ENCODE peak calls at places on chromosome 13, in nine cellular contexts. H, C, M, Z, P, X, S, J and E are unnamed samples.

GRCh38 chr13:40352385-40352778 is 314.1 kb downstream of the FOXO1 start:
- DNase-seq in H (no peak), C (no peak), M (no peak), Z (no peak), P (no peak), X (no peak), S (no peak), J (peak), E (no peak)

GRCh38 chr13:36108342-36108741 is 22.8 kb downstream of the DCLK1 start:
- DNase-seq in H (no peak), C (no peak), M (no peak), Z (no peak), P (no peak), X (no peak), S (no peak), J (no peak), E (no peak)

GRCh38 chr13:108959254-108959653 is 329.8 kb downstream of the MYO16 start:
- DNase-seq in H (no peak), C (no peak), M (peak), Z (no peak), P (no peak), X (no peak), S (no peak), J (peak), E (no peak)

GRCh38 chr13:77417897-77418296 is 91.0 kb upstream of the MYCBP2 start:
- DNase-seq in H (no peak), C (no peak), M (no peak), Z (no peak), P (no peak), X (no peak), S (no peak), J (no peak), E (no peak)

GRCh38 chr13:21435710-21436151 is 23.4 kb downstream of the ZDHHC20 start:
- DNase-seq in H (peak), C (peak), M (peak), Z (peak), P (peak), X (no peak), S (peak), J (peak), E (peak)

GRCh38 chr13:79724348-79725103 is 243.6 kb downstream of the NDFIP2 start:
- DNase-seq in H (no peak), C (no peak), M (no peak), Z (peak), P (peak), X (no peak), S (no peak), J (peak), E (peak)

GRCh38 chr13:26653310-26653709 is 95.8 kb downstream of the WASF3 start:
- DNase-seq in H (no peak), C (no peak), M (peak), Z (no peak), P (no peak), X (no peak), S (no peak), J (no peak), E (no peak)

GRCh38 chr13:106349080-106349841 is 186.2 kb downstream of the EFNB2 start:
- DNase-seq in H (peak), C (peak), M (no peak), Z (peak), P (no peak), X (peak), S (peak), J (no peak), E (no peak)

GRCh38 chr13:49185264-49185663 is 34.9 kb upstream of the MLNR start:
- DNase-seq in H (no peak), C (no peak), M (no peak), Z (no peak), P (no peak), X (no peak), S (no peak), J (no peak), E (no peak)

GRCh38 chr13:76812971-76813691 is 73.1 kb downstream of the KCTD12 start:
- DNase-seq in H (no peak), C (no peak), M (peak), Z (no peak), P (no peak), X (peak), S (peak), J (peak), E (no peak)

GRCh38 chr13:30112602-30113435 is 194.5 kb downstream of the KATNAL1 start:
- DNase-seq in H (peak), C (peak), M (peak), Z (peak), P (peak), X (peak), S (peak), J (peak), E (peak)
- TF ChIP-seq CTCF in H (peak), C (peak), M (peak), Z (peak), P (peak), X (peak), S (peak), J (peak), E (peak)

GRCh38 chr13:46553521-46553885 is 533 bp downstream of the LRCH1 start:
- DNase-seq in H (peak), C (peak), M (no peak), Z (peak), P (no peak), X (peak), S (no peak), J (no peak), E (no peak)

GRCh38 chr13:46551410-46552301 is 1.3 kb upstream of the LRCH1 start:
- DNase-seq in H (peak), C (peak), M (peak), Z (peak), P (peak), X (peak), S (peak), J (peak), E (peak)

GRCh38 chr13:46552302-46552680 is 679 bp upstream of the LRCH1 start:
- DNase-seq in H (no peak), C (no peak), M (no peak), Z (peak), P (no peak), X (no peak), S (no peak), J (no peak), E (no peak)

GRCh38 chr13:46553886-46554855 is 1.2 kb downstream of the LRCH1 start:
- DNase-seq in H (peak), C (peak), M (peak), Z (peak), P (peak), X (peak), S (peak), J (peak), E (no peak)

DNA sequence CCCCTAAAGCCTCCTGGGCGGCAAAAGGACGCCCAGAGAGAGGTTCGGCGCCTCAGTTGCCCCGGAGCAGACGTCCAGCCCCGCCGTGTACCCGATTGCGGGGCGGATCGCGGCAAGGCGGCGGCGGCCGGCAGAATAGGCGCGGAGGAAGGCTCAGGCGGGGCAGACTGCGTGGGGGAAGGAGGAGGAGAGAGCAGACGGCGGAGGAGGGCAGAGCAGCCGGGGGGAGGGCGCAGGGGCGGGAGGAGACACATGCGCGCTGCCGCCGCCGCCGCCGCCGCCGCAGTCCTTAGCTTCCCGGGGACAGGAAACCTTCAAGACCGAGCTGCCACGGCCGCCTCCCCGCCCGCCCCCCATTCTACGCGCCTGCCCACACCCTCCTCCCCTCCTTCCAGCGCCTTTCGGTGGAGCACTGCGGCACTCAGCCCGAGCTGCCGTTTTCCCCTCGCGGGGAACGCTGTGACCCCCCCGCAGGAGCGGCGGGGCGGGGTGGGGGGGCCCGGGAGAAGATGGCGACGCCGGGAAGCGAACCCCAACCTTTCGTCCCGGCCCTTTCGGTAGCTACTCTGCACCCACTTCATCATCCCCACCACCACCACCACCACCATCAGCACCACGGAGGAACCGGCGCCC is at the start of gene LRCH1:
- DNase-seq in H (peak), C (peak), M (peak), Z (peak), P (peak), X (peak), S (peak), J (peak), E (peak)
- H3K4me3 ChIP-seq in H (peak), C (peak), M (peak), Z (peak), P (peak), X (peak), S (peak), J (peak), E (peak)

DNA sequence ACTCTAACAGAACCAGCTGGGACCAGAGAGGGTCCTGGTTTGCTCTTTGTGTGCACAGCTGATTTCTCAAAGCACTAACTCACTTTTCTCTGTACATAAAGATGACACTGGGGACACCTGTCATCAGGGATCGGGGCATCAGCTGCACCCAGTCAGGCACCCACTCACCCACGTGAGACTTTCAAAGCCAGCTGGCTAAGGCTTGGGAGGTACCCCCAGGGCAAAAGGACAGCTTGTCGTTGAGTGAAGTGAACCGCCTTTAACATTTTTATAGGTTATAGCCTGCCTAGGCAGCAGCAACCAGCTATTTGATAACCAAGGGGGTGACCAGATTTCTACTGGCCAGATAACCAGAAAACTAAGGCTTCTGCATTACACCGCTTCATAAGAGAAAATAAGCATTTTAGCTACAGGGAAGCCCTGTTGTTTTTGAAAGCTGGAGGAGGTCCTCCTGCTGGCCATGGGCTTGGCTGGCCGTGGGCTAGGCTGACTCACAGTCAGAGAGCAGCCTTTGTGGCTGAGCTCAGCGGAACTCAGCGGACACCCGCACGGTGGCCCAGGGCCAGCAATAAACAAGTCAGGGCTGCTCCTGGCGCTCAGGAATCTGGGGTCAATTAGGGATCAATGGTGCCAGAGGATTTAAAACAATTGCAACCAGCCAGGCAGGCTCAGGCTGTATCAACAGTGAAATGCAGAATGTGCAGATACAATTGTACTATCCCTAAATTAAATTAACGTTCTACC is 57.1 kb downstream of the ALOX5AP start:
- DNase-seq in H (peak), C (peak), M (peak), Z (peak), P (peak), X (peak), S (peak), J (peak), E (peak)
- TF ChIP-seq CTCF in H (peak), C (peak), M (peak), Z (no peak), P (peak), X (no peak), S (no peak), J (peak), E (peak)

GRCh38 chr13:98564204-98564603 is 12.7 kb downstream of the STK24 start:
- DNase-seq in H (no peak), C (no peak), M (no peak), Z (no peak), P (no peak), X (peak), S (no peak), J (no peak), E (no peak)
- H3K4me3 ChIP-seq in H (no peak), C (no peak), M (no peak), Z (no peak), P (no peak), X (no peak), S (no peak), J (no peak), E (no peak)

GRCh38 chr13:44715287-44716224 is 139.4 kb upstream of the TSC22D1 start:
- DNase-seq in H (peak), C (no peak), M (peak), Z (no peak), P (no peak), X (peak), S (no peak), J (peak), E (no peak)

GRCh38 chr13:44718467-44718866 is 142.3 kb upstream of the TSC22D1 start:
- DNase-seq in H (no peak), C (no peak), M (no peak), Z (no peak), P (no peak), X (no peak), S (no peak), J (no peak), E (no peak)

DNA sequence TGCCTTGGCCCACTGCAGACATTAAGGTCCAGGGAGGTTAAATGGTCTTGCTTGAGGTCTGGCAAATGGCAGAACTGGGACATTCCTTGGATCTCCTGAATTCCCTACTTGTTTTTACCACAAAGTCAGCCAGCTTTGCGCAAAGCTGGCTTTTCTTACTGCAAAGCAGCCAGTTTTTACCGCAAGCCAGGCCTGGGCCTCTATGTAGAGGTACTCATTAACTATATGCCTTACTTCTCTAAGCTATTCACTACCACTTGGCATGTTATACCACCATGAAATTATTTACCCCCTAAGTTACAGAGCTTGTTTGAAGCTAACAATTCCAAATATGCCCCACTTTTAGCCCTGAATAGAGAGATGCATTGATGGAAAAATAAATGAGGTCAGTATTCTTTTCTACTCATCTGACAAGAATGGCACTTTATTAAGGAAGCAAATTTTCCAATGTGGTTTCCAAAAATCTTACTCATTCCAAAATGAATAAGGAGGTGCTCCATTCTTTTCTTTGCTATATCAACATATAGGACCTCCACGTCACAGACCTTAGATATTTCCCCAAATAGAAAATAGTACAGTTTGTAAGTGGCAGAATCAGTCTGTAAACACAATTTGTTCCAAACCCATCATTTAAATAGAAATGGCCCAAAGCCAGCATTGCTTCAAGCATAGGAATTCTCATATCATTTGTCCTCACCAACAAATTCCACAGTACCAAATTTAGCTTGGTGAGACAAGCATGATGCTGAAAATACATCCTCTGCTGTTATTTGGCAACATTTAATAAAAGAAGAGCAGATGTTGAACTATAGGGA is 143.9 kb upstream of the TSC22D1 start:
- DNase-seq in H (no peak), C (no peak), M (peak), Z (no peak), P (no peak), X (no peak), S (peak), J (peak), E (peak)
- TF ChIP-seq CTCF in H (no peak), C (no peak), M (no peak), Z (no peak), P (no peak), X (no peak), S (no peak), J (no peak), E (no peak)

DNA sequence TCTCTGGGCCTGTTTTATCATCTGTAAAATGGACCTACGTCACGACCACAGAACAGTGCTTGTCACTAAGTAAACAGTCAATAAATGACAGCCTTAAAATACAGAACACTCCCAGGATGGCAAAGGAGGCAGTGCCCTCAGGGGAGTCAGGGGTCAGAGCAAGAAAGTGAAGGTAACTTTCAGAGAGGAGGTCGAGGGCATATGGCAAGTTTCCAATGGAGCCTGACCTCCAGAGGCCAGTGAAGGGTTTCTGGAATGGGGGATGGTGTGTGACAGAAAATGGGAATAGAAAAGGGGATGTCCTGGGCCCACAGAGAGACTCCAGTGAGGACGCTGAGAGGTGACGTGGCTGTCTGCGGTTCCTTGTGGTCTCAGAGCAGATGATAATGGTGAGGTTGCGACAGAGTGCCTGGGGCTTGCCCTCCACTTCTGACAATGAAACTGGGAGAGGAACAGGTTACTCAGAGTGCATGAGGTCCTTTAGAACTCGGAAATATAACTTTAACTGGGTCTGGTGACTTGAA is 91.8 kb downstream of the UBL3 start:
- DNase-seq in H (no peak), C (peak), M (no peak), Z (peak), P (peak), X (no peak), S (no peak), J (no peak), E (no peak)
- H3K4me3 ChIP-seq in H (no peak), C (no peak), M (no peak), Z (no peak), P (no peak), X (no peak), S (no peak), J (no peak), E (no peak)

GRCh38 chr13:32790731-32791130 is 204.5 kb downstream of the PDS5B start:
- DNase-seq in H (no peak), C (no peak), M (no peak), Z (no peak), P (no peak), X (no peak), S (no peak), J (no peak), E (no peak)
- TF ChIP-seq CTCF in H (no peak), C (no peak), M (no peak), Z (no peak), P (no peak), X (no peak), S (no peak), J (no peak), E (peak)

DNA sequence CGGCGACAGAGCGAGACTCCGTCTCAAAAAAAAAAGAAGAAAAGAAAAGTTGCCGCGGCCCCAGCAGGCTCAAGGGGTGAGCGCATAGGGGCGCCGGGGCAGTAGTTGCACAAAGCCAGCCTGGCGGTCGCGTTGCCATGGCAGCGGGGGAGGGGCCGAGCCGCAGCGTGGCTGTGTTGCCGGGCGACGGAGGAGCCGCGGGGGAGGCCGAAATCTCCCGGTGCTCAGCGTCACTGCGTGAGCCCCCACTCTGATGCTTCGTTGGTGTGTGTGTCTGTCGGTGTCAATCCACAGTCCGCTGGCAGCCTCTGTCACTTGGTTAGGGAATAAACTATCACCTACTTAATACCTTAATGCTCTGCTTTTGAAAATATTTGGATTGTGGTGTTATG is 82.9 kb upstream of the C1QTNF9B start:
- DNase-seq in H (peak), C (peak), M (peak), Z (peak), P (peak), X (peak), S (peak), J (peak), E (no peak)
- H3K4me3 ChIP-seq in H (peak), C (peak), M (peak), Z (peak), P (peak), X (peak), S (peak), J (peak), E (peak)